ENCODE peak calls at places on chromosomes 13 and 19, in four cellular contexts. K, F, X and Q are unnamed samples.

GRCh38 chr13:75419656-75420055 is 62.3 kb downstream of the TBC1D4 start:
- DNase-seq in K (no peak), F (no peak), X (no peak), Q (no peak)

GRCh38 chr19:3378352-3379146 is 12.2 kb downstream of the NFIC start:
- DNase-seq in K (no peak), F (no peak), X (peak; percentile 44), Q (no peak)

GRCh38 chr19:607301-608154 is 17.8 kb downstream of the HCN2 start:
- DNase-seq in K (no peak), F (no peak), X (no peak), Q (no peak)

GRCh38 chr13:97344250-97345175 is 89.5 kb upstream of the RAP2A start:
- DNase-seq in K (peak; percentile 60), F (peak; percentile 48), X (peak; percentile 77), Q (peak; percentile 60)

GRCh38 chr13:111213964-111214726 is 99.0 kb downstream of the ARHGEF7 start:
- DNase-seq in K (no peak), F (no peak), X (peak; percentile 59), Q (peak; percentile 76)

GRCh38 chr19:42284641-42285341 is 15.7 kb downstream of the CIC start:
- DNase-seq in K (no peak), F (peak; percentile 39), X (peak; percentile 62), Q (no peak)

GRCh38 chr19:29393915-29394460 is 131.8 kb upstream of the VSTM2B start:
- DNase-seq in K (no peak), F (no peak), X (no peak), Q (no peak)

GRCh38 chr19:37980419-37980975 is 73.5 kb downstream of the SIPA1L3 start:
- DNase-seq in K (no peak), F (no peak), X (no peak), Q (no peak)

GRCh38 chr19:4140237-4140711 is 13.2 kb upstream of the CREB3L3 start:
- DNase-seq in K (peak; percentile 38), F (peak; percentile 36), X (no peak), Q (peak; percentile 64)

GRCh38 chr13:44346534-44346933 is 27.1 kb upstream of the SERP2 start:
- DNase-seq in K (no peak), F (no peak), X (no peak), Q (no peak)

GRCh38 chr13:43422061-43422460 is 364.7 kb downstream of the ENOX1 start:
- DNase-seq in K (no peak), F (no peak), X (no peak), Q (no peak)

GRCh38 chr19:54389556-54389955 is 24.8 kb upstream of the LAIR1 start:
- DNase-seq in K (no peak), F (peak; percentile 32), X (no peak), Q (peak; percentile 61)

GRCh38 chr13:41500501-41500900 is 43.2 kb downstream of the RGCC start:
- DNase-seq in K (no peak), F (peak; percentile 21), X (no peak), Q (no peak)

GRCh38 chr13:40589285-40590109 is 76.9 kb downstream of the FOXO1 start:
- DNase-seq in K (peak; percentile 76), F (no peak), X (peak; percentile 62), Q (peak; percentile 84)

GRCh38 chr19:38506723-38507550 is 73.4 kb downstream of the RYR1 start:
- DNase-seq in K (peak; percentile 35), F (peak; percentile 51), X (peak; percentile 95), Q (peak; percentile 87)

GRCh38 chr19:30360378-30361106 is 11.6 kb upstream of the ZNF536 start:
- DNase-seq in K (no peak), F (no peak), X (no peak), Q (no peak)

DNA sequence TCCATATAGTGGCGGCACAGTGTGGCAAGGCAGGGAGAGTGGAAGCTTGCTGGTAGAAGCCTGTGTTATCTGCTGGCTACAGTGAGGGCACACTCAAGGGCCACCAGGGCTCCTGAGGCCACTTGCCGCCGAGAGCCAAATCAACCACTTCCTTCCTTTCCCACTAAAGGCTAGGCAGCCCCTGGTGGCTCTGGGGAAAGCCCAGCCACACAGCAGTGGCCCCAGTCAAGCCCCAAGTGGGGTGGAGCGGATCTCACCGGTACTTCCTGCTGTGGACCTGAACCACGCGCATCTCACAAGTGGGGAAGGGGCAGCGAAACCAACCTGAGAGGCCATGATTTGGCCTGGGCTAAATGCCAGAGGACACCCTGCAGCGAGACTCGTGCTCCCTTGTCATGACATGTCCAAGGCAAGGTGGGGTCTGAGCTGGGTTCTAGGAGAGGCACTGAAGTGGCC is 21.9 kb upstream of the SLC35E1 start:
- DNase-seq in K (no peak), F (peak; percentile 23), X (no peak), Q (peak; percentile 64)
- TF ChIP-seq CTCF in K (no peak), F (no peak), X (no peak), Q (no peak)

GRCh38 chr19:46784262-46785053 is 3.9 kb downstream of the SLC1A5 start:
- DNase-seq in K (peak; percentile 78), F (peak; percentile 92), X (peak; percentile 81), Q (peak; percentile 100)
- TF ChIP-seq CTCF in K (peak; percentile 68), F (peak; percentile 70), X (no peak), Q (peak; percentile 75)

GRCh38 chr13:62193919-62194318 is 778.3 kb upstream of the PCDH20 start:
- DNase-seq in K (no peak), F (no peak), X (no peak), Q (no peak)

GRCh38 chr13:62194371-62194770 is 778.7 kb upstream of the PCDH20 start:
- DNase-seq in K (no peak), F (no peak), X (no peak), Q (no peak)
- TF ChIP-seq CTCF in K (no peak), F (no peak), X (no peak), Q (no peak)

DNA sequence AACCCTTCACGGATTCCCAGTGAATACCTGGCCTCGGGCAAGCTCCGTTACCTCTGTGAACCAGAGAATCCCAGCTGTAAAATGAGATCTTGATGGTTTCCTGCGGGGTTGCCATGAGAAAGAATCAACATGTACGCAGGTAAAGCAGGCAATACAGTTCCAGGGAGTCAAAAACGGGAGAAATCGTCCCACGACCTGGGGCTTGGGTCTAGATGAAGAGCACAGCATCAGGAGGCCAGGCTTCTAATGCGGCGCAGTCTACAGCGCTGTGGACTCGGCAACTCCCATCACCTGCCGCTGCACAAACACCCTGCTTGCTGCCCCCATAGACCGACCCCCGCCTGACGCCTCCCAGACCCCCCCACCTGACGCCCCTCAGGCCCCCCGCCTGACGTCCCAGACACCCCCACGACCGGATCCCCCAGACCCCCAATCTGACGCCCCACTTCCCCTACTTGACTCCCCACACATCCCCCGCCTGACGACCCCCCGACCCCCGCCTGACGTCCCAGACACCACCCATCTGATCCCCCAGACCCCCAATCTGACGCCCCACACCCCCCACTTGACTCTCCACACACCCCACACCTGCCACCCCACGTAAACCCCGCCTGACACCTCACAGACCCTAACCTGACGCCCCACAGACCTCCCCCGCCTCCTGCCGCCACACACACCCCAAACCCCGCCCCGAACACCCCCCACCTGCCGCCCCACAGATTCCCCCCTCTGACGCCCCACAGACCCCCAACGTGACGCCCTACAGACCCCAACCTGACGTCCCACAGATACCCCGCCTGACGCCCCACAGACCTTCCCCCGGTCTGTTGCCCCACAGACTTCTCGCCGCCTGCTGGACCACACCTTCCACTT is 589 bp downstream of the LIG4 start:
- DNase-seq in K (no peak), F (peak; percentile 20), X (peak; percentile 57), Q (no peak)
- TF ChIP-seq CTCF in K (no peak), F (no peak), X (no peak), Q (no peak)

DNA sequence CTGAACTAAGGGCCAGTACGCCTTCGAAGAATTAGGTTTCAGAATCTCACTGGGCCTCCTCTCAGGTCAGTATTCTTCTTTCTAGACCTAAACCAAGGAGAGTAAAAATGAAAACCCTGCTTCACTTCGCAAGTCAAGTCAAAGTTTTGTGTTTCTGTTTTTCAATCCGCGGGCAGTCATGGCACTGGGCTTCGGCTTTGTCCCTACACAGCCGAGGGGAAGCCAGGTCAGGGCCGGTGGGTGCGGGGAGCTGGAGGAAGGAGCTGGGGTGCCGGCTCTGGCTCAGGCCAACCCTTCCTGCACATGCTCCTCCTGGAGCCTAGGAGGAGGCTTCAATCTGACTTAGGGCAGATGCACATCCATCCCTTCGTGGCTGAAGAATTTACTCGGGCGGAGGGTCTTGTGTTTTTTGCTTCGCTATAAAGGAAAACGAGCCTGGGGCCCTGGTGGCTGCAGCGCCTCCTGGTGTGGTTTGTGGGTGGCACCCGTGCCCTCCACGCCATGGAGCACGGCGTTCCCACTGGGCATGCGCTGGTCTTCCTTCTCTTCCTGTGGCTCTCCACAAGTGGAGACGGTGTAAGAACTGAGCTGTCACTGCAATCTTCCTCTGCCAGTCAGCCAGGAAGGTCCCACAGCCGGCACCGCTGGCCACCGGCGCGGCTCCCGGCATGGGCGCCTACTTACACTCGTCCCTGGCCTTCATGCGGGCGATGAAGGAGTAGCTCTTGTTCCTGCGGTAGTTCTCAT is 22.5 kb downstream of the C19orf44 start:
- DNase-seq in K (no peak), F (no peak), X (no peak), Q (no peak)
- TF ChIP-seq CTCF in K (peak; percentile 37), F (peak; percentile 28), X (no peak), Q (no peak)

GRCh38 chr13:33110386-33110712 is 94.1 kb downstream of the KL start:
- DNase-seq in K (no peak), F (no peak), X (no peak), Q (no peak)

GRCh38 chr13:33108620-33109019 is 92.4 kb downstream of the KL start:
- DNase-seq in K (no peak), F (no peak), X (no peak), Q (no peak)

GRCh38 chr13:33109319-33109718 is 93.1 kb downstream of the KL start:
- DNase-seq in K (no peak), F (no peak), X (no peak), Q (no peak)

GRCh38 chr13:33110713-33111413 is 94.6 kb downstream of the KL start:
- DNase-seq in K (no peak), F (no peak), X (no peak), Q (no peak)

DNA sequence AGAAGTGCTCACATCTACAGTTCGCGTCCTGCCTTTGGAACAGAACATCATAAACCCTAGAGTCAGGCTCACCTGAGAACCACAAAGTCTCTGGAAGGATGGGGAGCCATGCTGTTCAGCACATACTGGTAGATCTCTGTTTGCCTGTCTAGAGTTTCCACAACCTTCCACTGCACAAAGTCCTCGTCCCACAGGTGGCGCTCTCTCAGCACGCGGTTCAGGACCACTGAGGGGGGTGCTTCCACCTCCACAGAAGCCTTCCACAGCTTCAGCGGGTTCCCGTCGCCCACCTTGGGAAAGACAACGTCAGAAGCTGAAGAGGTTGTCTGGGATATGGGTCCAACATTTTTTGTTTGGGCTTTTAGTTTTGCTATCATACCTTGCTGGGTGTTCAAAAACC is 93.6 kb downstream of the KL start:
- DNase-seq in K (no peak), F (no peak), X (no peak), Q (no peak)
- TF ChIP-seq CTCF in K (peak; percentile 61), F (peak; percentile 17), X (no peak), Q (peak; percentile 27)